ENCODE peak calls at places on chromosomes 12 and 14, in seven cellular contexts. One of them, this sample, is unnamed.

GRCh38 chr12:108567974-108568652 is 5.7 kb downstream of the ISCU start:
- DNase-seq in left ventricle myocardium inferior: no peak
- DNase-seq in coronary artery: no peak
- DNase-seq in EH: peak
- DNase-seq in activated CD8-positive, alpha-beta memory T cell treated with anti-CD3 and anti-CD28 coated beads, Interleukin-2, amount 50 U/mL, for 4 hours: no peak
- DNase-seq in anterior cingulate cortex: no peak
- DNase-seq in GM20000: no peak
- DNase-seq in this sample: no peak

GRCh38 chr14:89507926-89508460 is 91.0 kb upstream of the FOXN3 start:
- DNase-seq in activated CD8-positive, alpha-beta memory T cell treated with anti-CD3 and anti-CD28 coated beads, Interleukin-2, amount 50 U/mL, for 4 hours: no peak
- DNase-seq in coronary artery: no peak
- DNase-seq in GM20000: no peak
- DNase-seq in left ventricle myocardium inferior: no peak
- DNase-seq in EH: peak
- DNase-seq in anterior cingulate cortex: no peak
- DNase-seq in this sample: no peak

GRCh38 chr12:92573104-92573503 is 129.7 kb upstream of the PLEKHG7 start:
- DNase-seq in coronary artery: no peak
- DNase-seq in EH: no peak
- DNase-seq in left ventricle myocardium inferior: no peak
- DNase-seq in GM20000: no peak
- DNase-seq in activated CD8-positive, alpha-beta memory T cell treated with anti-CD3 and anti-CD28 coated beads, Interleukin-2, amount 50 U/mL, for 4 hours: no peak
- DNase-seq in anterior cingulate cortex: no peak
- DNase-seq in this sample: no peak

GRCh38 chr14:45947785-45948184 is 694.8 kb upstream of the MIS18BP1 start:
- DNase-seq in activated CD8-positive, alpha-beta memory T cell treated with anti-CD3 and anti-CD28 coated beads, Interleukin-2, amount 50 U/mL, for 4 hours: no peak
- DNase-seq in GM20000: no peak
- DNase-seq in EH: no peak
- DNase-seq in anterior cingulate cortex: no peak
- DNase-seq in coronary artery: no peak
- DNase-seq in left ventricle myocardium inferior: no peak
- DNase-seq in this sample: no peak

GRCh38 chr14:68695326-68695768 is 97.5 kb downstream of the ZFP36L1 start:
- DNase-seq in GM20000: peak
- DNase-seq in coronary artery: peak
- DNase-seq in left ventricle myocardium inferior: no peak
- DNase-seq in activated CD8-positive, alpha-beta memory T cell treated with anti-CD3 and anti-CD28 coated beads, Interleukin-2, amount 50 U/mL, for 4 hours: peak
- DNase-seq in anterior cingulate cortex: no peak
- DNase-seq in EH: peak
- DNase-seq in this sample: peak

GRCh38 chr14:43475762-43476161 is 1031.3 kb downstream of the FSCB start:
- DNase-seq in activated CD8-positive, alpha-beta memory T cell treated with anti-CD3 and anti-CD28 coated beads, Interleukin-2, amount 50 U/mL, for 4 hours: no peak
- DNase-seq in anterior cingulate cortex: no peak
- DNase-seq in GM20000: no peak
- DNase-seq in left ventricle myocardium inferior: no peak
- DNase-seq in coronary artery: no peak
- DNase-seq in EH: no peak
- DNase-seq in this sample: no peak

GRCh38 chr14:49687942-49688700 is at the start of gene POLE2:
- DNase-seq in coronary artery: peak
- DNase-seq in anterior cingulate cortex: peak
- DNase-seq in left ventricle myocardium inferior: peak
- DNase-seq in GM20000: peak
- DNase-seq in EH: peak
- DNase-seq in activated CD8-positive, alpha-beta memory T cell treated with anti-CD3 and anti-CD28 coated beads, Interleukin-2, amount 50 U/mL, for 4 hours: peak
- DNase-seq in this sample: peak

GRCh38 chr14:91545946-91546716 is 36.0 kb upstream of the PPP4R3A start:
- DNase-seq in EH: no peak
- DNase-seq in GM20000: no peak
- DNase-seq in left ventricle myocardium inferior: no peak
- DNase-seq in coronary artery: no peak
- DNase-seq in activated CD8-positive, alpha-beta memory T cell treated with anti-CD3 and anti-CD28 coated beads, Interleukin-2, amount 50 U/mL, for 4 hours: no peak
- DNase-seq in anterior cingulate cortex: no peak
- DNase-seq in this sample: no peak

GRCh38 chr12:40253936-40254335 is 29.1 kb downstream of the LRRK2 start:
- DNase-seq in activated CD8-positive, alpha-beta memory T cell treated with anti-CD3 and anti-CD28 coated beads, Interleukin-2, amount 50 U/mL, for 4 hours: no peak
- DNase-seq in coronary artery: no peak
- DNase-seq in anterior cingulate cortex: no peak
- DNase-seq in EH: peak
- DNase-seq in left ventricle myocardium inferior: no peak
- DNase-seq in GM20000: no peak
- DNase-seq in this sample: no peak

GRCh38 chr14:99612737-99613330 is 8.8 kb upstream of the CCDC85C start:
- DNase-seq in activated CD8-positive, alpha-beta memory T cell treated with anti-CD3 and anti-CD28 coated beads, Interleukin-2, amount 50 U/mL, for 4 hours: no peak
- DNase-seq in coronary artery: no peak
- DNase-seq in GM20000: no peak
- DNase-seq in EH: peak
- DNase-seq in left ventricle myocardium inferior: no peak
- DNase-seq in anterior cingulate cortex: no peak
- DNase-seq in this sample: no peak

GRCh38 chr14:101058571-101058970 is 155.0 kb upstream of the RTL1 start:
- DNase-seq in GM20000: no peak
- DNase-seq in EH: peak
- DNase-seq in coronary artery: no peak
- DNase-seq in left ventricle myocardium inferior: no peak
- DNase-seq in anterior cingulate cortex: no peak
- DNase-seq in activated CD8-positive, alpha-beta memory T cell treated with anti-CD3 and anti-CD28 coated beads, Interleukin-2, amount 50 U/mL, for 4 hours: no peak
- DNase-seq in this sample: no peak

GRCh38 chr12:62050785-62051184 is 209.4 kb upstream of the USP15 start:
- DNase-seq in EH: no peak
- DNase-seq in activated CD8-positive, alpha-beta memory T cell treated with anti-CD3 and anti-CD28 coated beads, Interleukin-2, amount 50 U/mL, for 4 hours: no peak
- DNase-seq in GM20000: no peak
- DNase-seq in anterior cingulate cortex: no peak
- DNase-seq in left ventricle myocardium inferior: no peak
- DNase-seq in coronary artery: no peak
- DNase-seq in this sample: no peak

GRCh38 chr14:96279564-96279963 is 23.6 kb downstream of the BDKRB1 start:
- DNase-seq in left ventricle myocardium inferior: no peak
- DNase-seq in anterior cingulate cortex: no peak
- DNase-seq in EH: peak
- DNase-seq in GM20000: no peak
- DNase-seq in coronary artery: no peak
- DNase-seq in activated CD8-positive, alpha-beta memory T cell treated with anti-CD3 and anti-CD28 coated beads, Interleukin-2, amount 50 U/mL, for 4 hours: no peak
- DNase-seq in this sample: no peak

GRCh38 chr14:33938131-33938949 is 12.5 kb downstream of the EGLN3 start:
- DNase-seq in anterior cingulate cortex: peak
- DNase-seq in activated CD8-positive, alpha-beta memory T cell treated with anti-CD3 and anti-CD28 coated beads, Interleukin-2, amount 50 U/mL, for 4 hours: no peak
- DNase-seq in GM20000: no peak
- DNase-seq in coronary artery: no peak
- DNase-seq in left ventricle myocardium inferior: peak
- DNase-seq in EH: peak
- DNase-seq in this sample: no peak

GRCh38 chr14:51328089-51328941 is 88.3 kb downstream of the TMX1 start:
- DNase-seq in left ventricle myocardium inferior: no peak
- DNase-seq in coronary artery: no peak
- DNase-seq in anterior cingulate cortex: no peak
- DNase-seq in EH: peak
- DNase-seq in activated CD8-positive, alpha-beta memory T cell treated with anti-CD3 and anti-CD28 coated beads, Interleukin-2, amount 50 U/mL, for 4 hours: peak
- DNase-seq in GM20000: no peak
- DNase-seq in this sample: no peak

GRCh38 chr14:101029668-101030290 is 126.3 kb upstream of the RTL1 start:
- DNase-seq in GM20000: no peak
- DNase-seq in activated CD8-positive, alpha-beta memory T cell treated with anti-CD3 and anti-CD28 coated beads, Interleukin-2, amount 50 U/mL, for 4 hours: no peak
- DNase-seq in EH: no peak
- DNase-seq in anterior cingulate cortex: no peak
- DNase-seq in coronary artery: no peak
- DNase-seq in left ventricle myocardium inferior: peak
- DNase-seq in this sample: no peak

GRCh38 chr12:76006028-76006916 is 25.3 kb downstream of the PHLDA1 start:
- DNase-seq in activated CD8-positive, alpha-beta memory T cell treated with anti-CD3 and anti-CD28 coated beads, Interleukin-2, amount 50 U/mL, for 4 hours: no peak
- DNase-seq in left ventricle myocardium inferior: no peak
- DNase-seq in GM20000: no peak
- DNase-seq in coronary artery: no peak
- DNase-seq in EH: no peak
- DNase-seq in anterior cingulate cortex: no peak
- DNase-seq in this sample: no peak

GRCh38 chr12:42981379-42981778 is 391.8 kb upstream of the PRICKLE1 start:
- DNase-seq in coronary artery: no peak
- DNase-seq in left ventricle myocardium inferior: no peak
- DNase-seq in GM20000: no peak
- DNase-seq in EH: peak
- DNase-seq in activated CD8-positive, alpha-beta memory T cell treated with anti-CD3 and anti-CD28 coated beads, Interleukin-2, amount 50 U/mL, for 4 hours: no peak
- DNase-seq in anterior cingulate cortex: no peak
- DNase-seq in this sample: no peak

GRCh38 chr14:35944847-35945246 is 118.7 kb downstream of the BRMS1L start:
- DNase-seq in anterior cingulate cortex: no peak
- DNase-seq in activated CD8-positive, alpha-beta memory T cell treated with anti-CD3 and anti-CD28 coated beads, Interleukin-2, amount 50 U/mL, for 4 hours: no peak
- DNase-seq in coronary artery: no peak
- DNase-seq in EH: no peak
- DNase-seq in GM20000: peak
- DNase-seq in left ventricle myocardium inferior: no peak
- DNase-seq in this sample: no peak

GRCh38 chr14:90986510-90986909 is 73.9 kb downstream of the RPS6KA5 start:
- DNase-seq in EH: no peak
- DNase-seq in left ventricle myocardium inferior: no peak
- DNase-seq in coronary artery: no peak
- DNase-seq in activated CD8-positive, alpha-beta memory T cell treated with anti-CD3 and anti-CD28 coated beads, Interleukin-2, amount 50 U/mL, for 4 hours: no peak
- DNase-seq in GM20000: no peak
- DNase-seq in anterior cingulate cortex: no peak
- DNase-seq in this sample: no peak

GRCh38 chr12:48972213-48973021 is 882 bp upstream of the WNT10B start:
- DNase-seq in EH: peak
- DNase-seq in anterior cingulate cortex: no peak
- DNase-seq in coronary artery: no peak
- DNase-seq in GM20000: peak
- DNase-seq in activated CD8-positive, alpha-beta memory T cell treated with anti-CD3 and anti-CD28 coated beads, Interleukin-2, amount 50 U/mL, for 4 hours: peak
- DNase-seq in left ventricle myocardium inferior: no peak
- DNase-seq in this sample: peak

GRCh38 chr14:68015356-68016242 is 196.0 kb downstream of the RAD51B start:
- DNase-seq in anterior cingulate cortex: no peak
- DNase-seq in EH: peak
- DNase-seq in activated CD8-positive, alpha-beta memory T cell treated with anti-CD3 and anti-CD28 coated beads, Interleukin-2, amount 50 U/mL, for 4 hours: no peak
- DNase-seq in left ventricle myocardium inferior: no peak
- DNase-seq in GM20000: no peak
- DNase-seq in coronary artery: no peak
- DNase-seq in this sample: no peak

GRCh38 chr12:93146278-93146939 is 217.3 kb upstream of the EEA1 start:
- DNase-seq in EH: peak
- DNase-seq in coronary artery: no peak
- DNase-seq in activated CD8-positive, alpha-beta memory T cell treated with anti-CD3 and anti-CD28 coated beads, Interleukin-2, amount 50 U/mL, for 4 hours: no peak
- DNase-seq in left ventricle myocardium inferior: no peak
- DNase-seq in anterior cingulate cortex: no peak
- DNase-seq in GM20000: no peak
- DNase-seq in this sample: no peak

GRCh38 chr12:86634706-86635410 is 378.7 kb upstream of the MGAT4C start:
- DNase-seq in EH: no peak
- DNase-seq in GM20000: no peak
- DNase-seq in anterior cingulate cortex: no peak
- DNase-seq in activated CD8-positive, alpha-beta memory T cell treated with anti-CD3 and anti-CD28 coated beads, Interleukin-2, amount 50 U/mL, for 4 hours: no peak
- DNase-seq in left ventricle myocardium inferior: no peak
- DNase-seq in coronary artery: no peak
- DNase-seq in this sample: no peak

GRCh38 chr14:73725116-73726024 is 11.2 kb upstream of the PNMA1 start:
- DNase-seq in activated CD8-positive, alpha-beta memory T cell treated with anti-CD3 and anti-CD28 coated beads, Interleukin-2, amount 50 U/mL, for 4 hours: no peak
- DNase-seq in EH: peak
- DNase-seq in left ventricle myocardium inferior: no peak
- DNase-seq in anterior cingulate cortex: no peak
- DNase-seq in coronary artery: no peak
- DNase-seq in GM20000: no peak
- DNase-seq in this sample: no peak

GRCh38 chr14:87450193-87450592 is 542.8 kb downstream of the GALC start:
- DNase-seq in anterior cingulate cortex: no peak
- DNase-seq in activated CD8-positive, alpha-beta memory T cell treated with anti-CD3 and anti-CD28 coated beads, Interleukin-2, amount 50 U/mL, for 4 hours: no peak
- DNase-seq in GM20000: no peak
- DNase-seq in left ventricle myocardium inferior: no peak
- DNase-seq in EH: no peak
- DNase-seq in coronary artery: no peak
- DNase-seq in this sample: no peak

GRCh38 chr12:1840561-1840960 is 20.2 kb downstream of the LRTM2 start:
- DNase-seq in left ventricle myocardium inferior: no peak
- DNase-seq in coronary artery: no peak
- DNase-seq in GM20000: no peak
- DNase-seq in activated CD8-positive, alpha-beta memory T cell treated with anti-CD3 and anti-CD28 coated beads, Interleukin-2, amount 50 U/mL, for 4 hours: no peak
- DNase-seq in EH: no peak
- DNase-seq in anterior cingulate cortex: no peak
- DNase-seq in this sample: no peak

GRCh38 chr14:71891970-71892369 is 40.3 kb upstream of the RGS6 start:
- DNase-seq in EH: no peak
- DNase-seq in activated CD8-positive, alpha-beta memory T cell treated with anti-CD3 and anti-CD28 coated beads, Interleukin-2, amount 50 U/mL, for 4 hours: no peak
- DNase-seq in left ventricle myocardium inferior: no peak
- DNase-seq in coronary artery: no peak
- DNase-seq in GM20000: no peak
- DNase-seq in anterior cingulate cortex: no peak
- DNase-seq in this sample: no peak

GRCh38 chr12:124195226-124195938 is 99.5 kb upstream of the RFLNA start:
- DNase-seq in GM20000: no peak
- DNase-seq in left ventricle myocardium inferior: no peak
- DNase-seq in coronary artery: no peak
- DNase-seq in anterior cingulate cortex: no peak
- DNase-seq in EH: no peak
- DNase-seq in activated CD8-positive, alpha-beta memory T cell treated with anti-CD3 and anti-CD28 coated beads, Interleukin-2, amount 50 U/mL, for 4 hours: no peak
- DNase-seq in this sample: no peak